ENCODE peak calls at places on chromosomes 2 and 18, in six cellular contexts. H is A549, F is endothelial cell of umbilical vein, W is K562, Y is GM12878, Z is HepG2. K is an unnamed sample.

GRCh38 chr2:199136681-199137080 is 321.1 kb downstream of the SATB2 start:
- DNase-seq in H (no peak), F (no peak), W (peak), Y (no peak), Z (no peak), K (peak)

GRCh38 chr2:165274698-165275097 is 35.5 kb downstream of the SCN2A start:
- DNase-seq in H (no peak), F (no peak), W (no peak), Y (no peak), Z (no peak), K (no peak)

GRCh38 chr2:169715379-169716228 is 18.0 kb upstream of the KLHL23 start:
- DNase-seq in H (no peak), F (peak), W (peak), Y (no peak), Z (peak), K (no peak)

GRCh38 chr2:75047189-75047812 is 88.9 kb downstream of the POLE4 start:
- DNase-seq in H (peak), F (no peak), W (no peak), Y (no peak), Z (peak), K (no peak)

GRCh38 chr18:63079114-63079513 is 240.5 kb downstream of the BCL2 start:
- DNase-seq in H (no peak), F (no peak), W (no peak), Y (peak), Z (no peak), K (peak)

GRCh38 chr2:121333231-121333630 is 48.2 kb upstream of the TFCP2L1 start:
- DNase-seq in H (no peak), F (no peak), W (no peak), Y (no peak), Z (no peak), K (no peak)

GRCh38 chr2:37326285-37326684 is 1.7 kb upstream of the PRKD3 start:
- DNase-seq in H (no peak), F (peak), W (no peak), Y (no peak), Z (no peak), K (peak)

GRCh38 chr2:56749152-56749752 is 565.5 kb downstream of the CCDC85A start:
- DNase-seq in H (peak), F (peak), W (no peak), Y (no peak), Z (peak), K (peak)

GRCh38 chr2:113390133-113390849 is 47.2 kb upstream of the ZNG1B start:
- DNase-seq in H (peak), F (peak), W (peak), Y (peak), Z (peak), K (peak)

GRCh38 chr2:233350708-233351107 is 3.6 kb upstream of the DGKD start:
- DNase-seq in H (peak), F (peak), W (peak), Y (no peak), Z (peak), K (peak)

GRCh38 chr2:241738040-241738686 is 3.7 kb downstream of the D2HGDH start:
- DNase-seq in H (no peak), F (no peak), W (no peak), Y (no peak), Z (no peak), K (no peak)

GRCh38 chr2:225948903-225949302 is 549.4 kb downstream of the NYAP2 start:
- DNase-seq in H (no peak), F (no peak), W (no peak), Y (no peak), Z (no peak), K (no peak)

GRCh38 chr2:20728114-20728758 is 61.3 kb downstream of the GDF7 start:
- DNase-seq in H (no peak), F (peak), W (no peak), Y (no peak), Z (peak), K (no peak)

GRCh38 chr2:102331311-102331980 is 20.1 kb downstream of the IL1RL1 start:
- DNase-seq in H (no peak), F (no peak), W (no peak), Y (no peak), Z (no peak), K (no peak)

GRCh38 chr2:50765146-50765545 is 266.8 kb downstream of the NRXN1 start:
- DNase-seq in H (no peak), F (no peak), W (no peak), Y (no peak), Z (no peak), K (no peak)

GRCh38 chr2:216024779-216025178 is 11.4 kb upstream of the MREG start:
- DNase-seq in H (no peak), F (no peak), W (no peak), Y (no peak), Z (no peak), K (no peak)

GRCh38 chr2:207796585-207797350 is 27.1 kb upstream of the FZD5 start:
- DNase-seq in H (no peak), F (no peak), W (no peak), Y (no peak), Z (peak), K (no peak)

GRCh38 chr2:170968205-170969003 is 39.4 kb downstream of the GORASP2 start:
- DNase-seq in H (no peak), F (no peak), W (no peak), Y (no peak), Z (no peak), K (no peak)

GRCh38 chr2:149363953-149364352 is 33.6 kb downstream of the LYPD6 start:
- DNase-seq in H (no peak), F (no peak), W (no peak), Y (no peak), Z (no peak), K (no peak)

GRCh38 chr2:25336446-25336845 is 5.3 kb downstream of the DNMT3A start:
- DNase-seq in H (no peak), F (no peak), W (no peak), Y (no peak), Z (no peak), K (no peak)

GRCh38 chr2:66845307-66845706 is 410.4 kb downstream of the MEIS1 start:
- DNase-seq in H (no peak), F (no peak), W (no peak), Y (no peak), Z (no peak), K (no peak)

GRCh38 chr2:233061007-233061590 is 957 bp downstream of the INPP5D start:
- DNase-seq in H (no peak), F (peak), W (no peak), Y (no peak), Z (no peak), K (peak)

GRCh38 chr2:168075446-168075845 is 171.9 kb downstream of the STK39 start:
- DNase-seq in H (no peak), F (no peak), W (no peak), Y (no peak), Z (no peak), K (no peak)

DNA sequence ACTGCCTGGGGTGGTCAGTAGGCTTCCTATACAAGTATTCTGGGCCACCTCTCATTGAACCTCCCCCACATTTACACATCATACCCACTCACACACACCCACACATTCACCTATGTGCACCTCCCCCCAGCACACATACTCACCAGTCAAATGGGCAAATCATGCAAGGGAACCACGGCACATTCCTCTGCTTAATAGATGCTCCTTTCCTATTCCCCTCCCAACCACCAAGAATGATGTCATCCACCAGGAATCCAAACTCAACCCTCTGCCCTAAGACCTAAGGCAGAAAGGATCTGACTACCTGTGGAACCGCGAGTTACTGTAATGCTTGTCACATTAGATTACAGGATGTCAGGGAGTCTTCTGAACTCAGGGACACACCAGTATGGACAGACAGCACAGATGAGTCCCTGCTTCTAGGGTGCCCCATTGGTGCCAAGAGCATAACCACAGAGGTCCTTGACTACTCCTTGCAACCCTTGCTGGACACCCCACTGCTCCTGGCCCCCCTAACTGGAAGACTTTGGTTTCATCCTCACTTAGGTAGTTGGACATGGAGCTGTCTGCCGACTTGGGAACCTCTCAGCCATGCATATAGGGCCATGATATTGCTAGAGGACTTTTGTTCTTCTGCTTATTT is 21.5 kb upstream of the CAB39 start:
- DNase-seq in H (no peak), F (no peak), W (no peak), Y (no peak), Z (peak), K (no peak)
- TF ChIP-seq MYC in H (no peak), F (no peak), W (no peak), Y (no peak), Z (no peak), K (no peak)

GRCh38 chr2:181685150-181685688 is 4.9 kb upstream of the NEUROD1 start:
- DNase-seq in H (no peak), F (no peak), W (no peak), Y (no peak), Z (no peak), K (peak)
- H3K4me3 ChIP-seq in H (no peak), F (no peak), W (no peak), Y (no peak), Z (no peak), K (no peak)

GRCh38 chr2:236706288-236706687 is 136.7 kb downstream of the ACKR3 start:
- DNase-seq in H (no peak), F (no peak), W (no peak), Y (no peak), Z (no peak), K (no peak)

GRCh38 chr2:236705295-236706114 is 135.9 kb downstream of the ACKR3 start:
- DNase-seq in H (no peak), F (no peak), W (no peak), Y (no peak), Z (no peak), K (no peak)

GRCh38 chr2:236703906-236704305 is 134.3 kb downstream of the ACKR3 start:
- DNase-seq in H (no peak), F (no peak), W (no peak), Y (no peak), Z (no peak), K (no peak)

GRCh38 chr2:236703310-236703709 is 133.7 kb downstream of the ACKR3 start:
- DNase-seq in H (no peak), F (no peak), W (no peak), Y (no peak), Z (no peak), K (no peak)

GRCh38 chr2:236706803-236707202 is 137.2 kb downstream of the ACKR3 start:
- DNase-seq in H (no peak), F (no peak), W (no peak), Y (no peak), Z (no peak), K (no peak)
- TF ChIP-seq MAX in H (no peak), F (no peak), W (no peak), Y (no peak), Z (no peak), K (no peak)

GRCh38 chr2:161419338-161419965 is 3.4 kb downstream of the TBR1 start:
- DNase-seq in H (no peak), F (no peak), W (no peak), Y (no peak), Z (no peak), K (no peak)

GRCh38 chr2:161418275-161418714 is 2.2 kb downstream of the TBR1 start:
- DNase-seq in H (no peak), F (no peak), W (no peak), Y (no peak), Z (no peak), K (no peak)

GRCh38 chr2:161417428-161418274 is 1.6 kb downstream of the TBR1 start:
- DNase-seq in H (no peak), F (no peak), W (no peak), Y (no peak), Z (no peak), K (no peak)

GRCh38 chr2:161420406-161421025 is 4.4 kb downstream of the TBR1 start:
- DNase-seq in H (no peak), F (no peak), W (no peak), Y (no peak), Z (no peak), K (no peak)

DNA sequence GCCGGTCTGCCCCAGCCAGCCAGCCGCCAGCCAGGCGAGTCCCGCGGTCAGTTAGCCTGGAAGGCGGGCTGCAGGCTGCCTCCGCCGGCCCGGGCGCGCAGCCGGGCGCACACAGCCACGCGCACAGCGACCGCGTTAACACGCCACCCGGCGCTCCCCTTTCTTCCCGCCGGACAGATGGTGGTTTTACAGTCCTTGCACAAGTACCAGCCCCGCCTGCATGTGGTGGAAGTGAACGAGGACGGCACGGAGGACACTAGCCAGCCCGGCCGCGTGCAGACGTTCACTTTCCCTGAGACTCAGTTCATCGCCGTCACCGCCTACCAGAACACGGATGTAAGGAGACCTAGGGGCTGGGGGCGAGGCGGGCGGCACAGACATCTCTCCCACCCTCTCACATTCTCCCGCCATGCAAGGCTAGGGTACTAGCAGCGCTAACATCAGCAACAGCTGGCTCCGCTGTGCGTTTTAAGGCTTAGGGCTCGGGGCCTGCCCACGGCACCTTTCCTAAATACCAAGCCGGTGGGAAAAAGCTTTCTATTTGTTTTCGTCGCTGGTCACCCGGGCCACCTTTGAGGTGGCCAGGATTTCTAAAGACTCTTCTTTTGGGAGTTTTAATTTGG is 2.7 kb downstream of the TBR1 start:
- DNase-seq in H (no peak), F (no peak), W (no peak), Y (no peak), Z (no peak), K (peak)
- TF ChIP-seq MYC in H (no peak), F (no peak), W (no peak), Y (no peak), Z (peak), K (no peak)

DNA sequence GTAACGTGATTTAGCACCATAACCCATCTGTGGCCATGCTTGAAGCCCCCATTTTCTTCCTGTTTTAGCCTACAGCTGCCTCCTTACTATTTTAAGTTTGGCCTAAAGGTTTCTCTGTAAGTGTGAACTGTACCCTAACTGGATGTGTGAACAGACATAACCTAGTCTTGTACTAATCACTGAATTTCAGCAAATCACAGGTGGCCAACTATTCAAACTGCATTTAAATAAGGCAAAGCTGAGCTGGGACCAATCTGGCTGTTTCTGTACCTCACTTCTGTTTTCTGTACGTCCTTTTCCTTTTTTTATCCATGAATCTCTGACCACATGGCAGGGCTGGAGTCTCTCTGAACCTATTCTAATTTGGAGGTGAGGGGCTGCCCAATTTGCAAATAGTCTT is 452.7 kb upstream of the HS6ST1 start:
- DNase-seq in H (no peak), F (no peak), W (no peak), Y (no peak), Z (no peak), K (no peak)
- H3K4me3 ChIP-seq in H (no peak), F (no peak), W (no peak), Y (no peak), Z (no peak), K (no peak)

DNA sequence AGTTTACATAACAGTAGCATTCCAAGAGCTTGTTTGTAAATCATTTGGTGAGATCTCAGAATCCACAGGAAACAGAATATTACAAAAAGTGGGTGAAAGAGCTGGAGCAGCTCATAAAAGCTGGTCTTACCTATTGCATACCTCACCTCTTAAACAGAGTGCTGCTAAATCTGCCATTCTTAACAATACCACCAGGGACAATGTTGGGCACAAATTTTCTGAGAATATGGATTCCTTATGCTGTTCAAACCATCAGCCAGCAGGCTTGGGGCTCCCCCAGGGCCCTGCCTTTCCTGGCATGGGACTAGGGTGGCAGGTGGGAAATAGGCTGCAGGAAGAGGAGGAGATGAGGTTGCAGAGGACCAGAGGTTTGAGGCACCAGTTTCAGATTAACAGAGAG is 55.6 kb downstream of the TGFA start:
- DNase-seq in H (peak), F (no peak), W (no peak), Y (no peak), Z (peak), K (no peak)
- TF ChIP-seq MAX in H (no peak), F (no peak), W (no peak), Y (no peak), Z (no peak), K (no peak)

DNA sequence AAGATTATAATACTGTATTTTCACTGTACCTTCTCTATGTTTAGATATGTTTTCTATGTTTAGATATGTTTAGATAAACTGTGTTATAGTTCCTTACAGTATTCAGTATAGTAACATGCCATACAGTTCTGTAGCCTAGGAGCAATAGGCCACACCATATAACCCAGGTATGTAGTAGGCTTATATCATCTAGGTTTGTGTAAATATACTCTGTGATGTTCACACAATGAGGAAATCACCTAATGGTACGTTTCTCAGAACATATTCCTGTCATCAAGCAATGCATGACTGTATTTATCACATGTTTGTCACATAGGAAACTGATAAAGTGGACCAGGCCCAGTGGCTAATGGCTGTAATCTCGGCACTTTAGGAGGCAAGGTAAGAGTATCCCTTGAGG is 43.9 kb downstream of the RNF138 start:
- DNase-seq in H (no peak), F (no peak), W (no peak), Y (no peak), Z (no peak), K (no peak)
- TF ChIP-seq MYC in H (no peak), F (no peak), W (no peak), Y (no peak), Z (no peak), K (no peak)

GRCh38 chr2:42923632-42924425 is 131.4 kb upstream of the HAAO start:
- DNase-seq in H (no peak), F (no peak), W (no peak), Y (no peak), Z (no peak), K (no peak)
- H3K4me3 ChIP-seq in H (no peak), F (no peak), W (no peak), Y (no peak), Z (no peak), K (no peak)

GRCh38 chr2:10256525-10257031 is 46.1 kb upstream of the HPCAL1 start:
- DNase-seq in H (no peak), F (no peak), W (no peak), Y (no peak), Z (no peak), K (no peak)
- TF ChIP-seq MAX in H (no peak), F (no peak), W (no peak), Y (no peak), Z (no peak), K (no peak)